ENCODE peak calls at places on chromosome X, in four cellular contexts. B, X, C and Q are unnamed samples.

GRCh38 chrX:93422693-93423092 is 250.7 kb downstream of the NAP1L3 start:
- DNase-seq in B (peak), X (peak), C (peak), Q (no peak)

GRCh38 chrX:135003876-135004623 is 13.3 kb downstream of the SMIM10 start:
- DNase-seq in B (peak), X (peak), C (peak), Q (peak)

GRCh38 chrX:590666-591065 is 39.9 kb upstream of the SHOX start:
- DNase-seq in B (no peak), X (no peak), C (no peak), Q (no peak)

GRCh38 chrX:136555694-136556093 is 23.7 kb downstream of the VGLL1 start:
- DNase-seq in B (no peak), X (no peak), C (no peak), Q (no peak)

GRCh38 chrX:153416781-153417180 is 5.5 kb downstream of the ZFP92 start:
- DNase-seq in B (peak), X (no peak), C (no peak), Q (no peak)

GRCh38 chrX:124634363-124634762 is 288.0 kb downstream of the SH2D1A start:
- DNase-seq in B (no peak), X (no peak), C (no peak), Q (no peak)

GRCh38 chrX:78321809-78322208 is 5.6 kb downstream of the CYSLTR1 start:
- DNase-seq in B (no peak), X (no peak), C (no peak), Q (no peak)

GRCh38 chrX:136130931-136131843 is 16.1 kb upstream of the FHL1 start:
- DNase-seq in B (no peak), X (peak), C (no peak), Q (no peak)

GRCh38 chrX:13254076-13254785 is 65.6 kb downstream of the ATXN3L start:
- DNase-seq in B (peak), X (peak), C (no peak), Q (peak)

GRCh38 chrX:78747471-78747870 is at the start of gene LPAR4:
- DNase-seq in B (no peak), X (no peak), C (no peak), Q (no peak)

GRCh38 chrX:7147431-7147977 is at the start of gene STS:
- DNase-seq in B (no peak), X (no peak), C (peak), Q (no peak)

GRCh38 chrX:25810202-25810601 is 327.9 kb upstream of the MAGEB18 start:
- DNase-seq in B (no peak), X (no peak), C (no peak), Q (no peak)

GRCh38 chrX:112053169-112053568 is 29.4 kb downstream of the TRPC5 start:
- DNase-seq in B (no peak), X (no peak), C (no peak), Q (no peak)

GRCh38 chrX:39903937-39904336 is 193.8 kb downstream of the BCOR start:
- DNase-seq in B (no peak), X (no peak), C (no peak), Q (no peak)

GRCh38 chrX:115362334-115363095 is 73.0 kb downstream of the LUZP4 start:
- DNase-seq in B (no peak), X (no peak), C (no peak), Q (no peak)

GRCh38 chrX:110415440-110416167 is 57.0 kb downstream of the RTL9 start:
- DNase-seq in B (no peak), X (no peak), C (no peak), Q (no peak)

GRCh38 chrX:14010566-14010965 is 19.1 kb downstream of the GEMIN8 start:
- DNase-seq in B (no peak), X (no peak), C (no peak), Q (no peak)

GRCh38 chrX:15566244-15566643 is 34.5 kb downstream of the ACE2 start:
- DNase-seq in B (peak), X (no peak), C (no peak), Q (no peak)
- TF ChIP-seq CTCF in B (peak), X (no peak), C (peak), Q (no peak)

DNA sequence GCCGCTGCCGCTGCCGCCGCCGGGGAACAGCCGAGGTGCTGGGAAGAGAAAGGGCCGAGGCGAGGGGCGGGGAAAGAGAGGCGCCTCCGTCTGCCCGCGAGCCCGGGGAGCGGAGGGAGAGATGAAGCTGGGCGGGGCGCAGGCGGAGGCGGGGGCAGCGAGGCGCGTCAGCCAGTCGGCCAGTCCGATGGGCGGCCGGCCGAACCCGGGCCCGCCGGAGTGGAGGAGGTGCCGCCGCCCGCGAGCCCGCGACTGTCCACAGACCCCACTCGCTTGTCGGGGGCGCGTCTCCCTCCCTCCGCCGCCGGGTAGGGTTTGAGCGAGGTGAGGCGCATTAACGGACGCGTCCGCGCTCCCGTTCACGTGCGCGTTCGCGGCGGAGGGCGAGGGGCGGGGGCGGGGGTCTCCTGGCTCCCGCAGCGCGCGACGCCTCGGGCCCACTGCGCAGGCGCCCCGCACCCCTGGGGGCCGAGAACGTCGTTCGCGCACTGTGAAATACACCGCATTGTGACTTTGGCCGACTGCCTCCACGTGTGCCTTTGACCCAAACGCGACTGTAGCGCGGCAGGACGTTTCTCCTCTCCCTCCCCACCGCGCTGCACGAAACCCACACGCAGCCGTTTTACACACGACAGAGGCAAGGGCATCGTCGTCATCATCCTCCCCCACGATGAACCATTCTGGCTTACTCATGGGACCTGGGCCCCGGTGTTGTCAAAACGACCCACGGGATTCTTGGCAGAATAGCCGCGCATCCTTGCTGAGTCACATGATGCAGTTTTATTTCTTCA is at the start of gene NUDT11:
- DNase-seq in B (peak), X (no peak), C (peak), Q (no peak)
- TF ChIP-seq POLR2AphosphoS5 in B (no peak), X (no peak), C (no peak), Q (no peak)

DNA sequence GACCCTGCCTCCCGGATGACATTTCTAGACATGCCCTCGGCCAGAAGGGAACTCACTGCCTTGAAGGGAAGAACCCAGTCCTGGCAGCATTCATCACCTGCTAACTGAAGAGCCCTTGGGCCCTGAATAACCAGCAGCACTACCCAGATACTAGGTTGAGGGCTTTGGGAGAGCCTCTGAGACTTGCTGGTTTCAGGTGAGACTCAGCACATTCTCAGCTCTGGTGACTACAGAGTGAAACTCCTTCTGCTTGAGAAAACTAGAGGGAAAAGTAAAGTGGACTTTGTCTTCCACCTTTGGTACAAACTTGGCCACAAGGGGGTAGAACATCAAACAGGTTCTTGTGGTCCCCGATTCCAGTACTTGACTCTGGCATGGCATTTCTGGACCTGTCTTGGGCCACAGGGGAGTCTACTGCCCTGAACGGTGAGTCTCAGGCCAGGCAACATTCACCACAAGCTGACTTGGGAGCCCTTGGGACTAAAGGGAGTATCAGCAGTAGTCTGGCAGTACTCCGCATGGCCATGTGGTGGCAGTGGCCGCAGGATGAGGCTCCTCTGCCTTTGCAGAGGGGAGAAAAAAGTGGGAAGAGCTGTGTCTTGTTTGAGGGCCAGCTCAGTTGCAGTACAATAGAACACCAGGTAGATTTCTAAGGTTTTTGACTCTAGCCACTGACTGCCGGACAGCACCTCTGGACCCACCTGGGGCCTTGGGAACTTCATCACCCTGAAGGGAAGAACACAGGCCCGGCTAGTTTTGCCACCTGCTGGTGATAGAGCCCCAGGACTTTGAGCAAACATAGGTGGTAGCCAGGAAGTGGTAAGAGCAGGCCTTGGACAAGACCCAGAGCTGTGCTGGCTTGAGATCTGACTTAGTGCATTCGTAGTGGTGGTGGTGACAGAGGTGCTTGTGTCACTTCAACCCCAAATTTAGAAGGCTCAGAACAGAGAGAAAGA is 414.8 kb downstream of the OPHN1 start:
- DNase-seq in B (no peak), X (peak), C (peak), Q (no peak)
- TF ChIP-seq NFIC in B (no peak), X (no peak), C (no peak), Q (no peak)

GRCh38 chrX:4268676-4269075 is 555.2 kb upstream of the PRKX start:
- DNase-seq in B (no peak), X (no peak), C (no peak), Q (no peak)

GRCh38 chrX:4265036-4265435 is 551.6 kb upstream of the PRKX start:
- DNase-seq in B (no peak), X (no peak), C (no peak), Q (no peak)

GRCh38 chrX:4263005-4263404 is 549.6 kb upstream of the PRKX start:
- DNase-seq in B (no peak), X (no peak), C (peak), Q (no peak)
- TF ChIP-seq CTCF in B (no peak), X (no peak), C (peak), Q (peak)